ENCODE peak calls at places on chromosomes 4 and X, in ten cellular contexts. T is keratinocyte, N is epithelial cell of proximal tubule, E is choroid plexus epithelial cell, R is IMR-90, G is astrocyte, Z is aorta, M is AG10803, K is lung, D is upper lobe of right lung. B is an unnamed sample.

GRCh38 chr4:17356926-17357325 is 155.0 kb downstream of the QDPR start:
- DNase-seq in T (no peak), N (no peak), E (no peak), R (no peak), G (no peak), Z (no peak), M (no peak), K (no peak), D (no peak), B (peak)

GRCh38 chrX:19462231-19462630 is 53.1 kb downstream of the MAP3K15 start:
- DNase-seq in T (no peak), N (no peak), E (no peak), R (no peak), G (no peak), Z (no peak), M (no peak), K (no peak), D (no peak), B (no peak)

GRCh38 chr4:111854494-111855087 is 290.7 kb upstream of the FAM241A start:
- DNase-seq in T (no peak), N (no peak), E (peak), R (peak), G (peak), Z (no peak), M (peak), K (no peak), D (no peak), B (no peak)

GRCh38 chr4:100823066-100823992 is 305.5 kb upstream of the EMCN start:
- DNase-seq in T (peak), N (no peak), E (peak), R (no peak), G (peak), Z (no peak), M (peak), K (no peak), D (no peak), B (no peak)

GRCh38 chrX:45669715-45670360 is 469.2 kb upstream of the DIPK2B start:
- DNase-seq in T (no peak), N (no peak), E (peak), R (peak), G (peak), Z (no peak), M (peak), K (no peak), D (no peak), B (peak)

GRCh38 chrX:134174273-134174660 is 62.7 kb upstream of the CCDC160 start:
- DNase-seq in T (no peak), N (no peak), E (no peak), R (no peak), G (no peak), Z (no peak), M (no peak), K (no peak), D (no peak), B (no peak)

GRCh38 chrX:67563469-67564448 is 19.9 kb downstream of the AR start:
- DNase-seq in T (no peak), N (peak), E (peak), R (peak), G (peak), Z (no peak), M (no peak), K (no peak), D (no peak), B (no peak)

GRCh38 chr4:23788460-23788859 is 101.4 kb downstream of the PPARGC1A start:
- DNase-seq in T (no peak), N (peak), E (no peak), R (peak), G (peak), Z (no peak), M (no peak), K (no peak), D (no peak), B (no peak)

GRCh38 chr4:41346306-41347061 is 89.8 kb downstream of the UCHL1 start:
- DNase-seq in T (no peak), N (no peak), E (no peak), R (no peak), G (no peak), Z (no peak), M (no peak), K (no peak), D (no peak), B (peak)
- H3K4me3 ChIP-seq in T (no peak), N (no peak), E (no peak), R (no peak), G (no peak), Z (no peak), M (no peak), K (no peak), D (no peak), B (no peak)

GRCh38 chr4:176781739-176782100 is 11.0 kb downstream of the VEGFC start:
- DNase-seq in T (no peak), N (no peak), E (no peak), R (no peak), G (no peak), Z (no peak), M (no peak), K (no peak), D (no peak), B (peak)
- H3K4me3 ChIP-seq in T (peak), N (no peak), E (no peak), R (no peak), G (no peak), Z (no peak), M (peak), K (no peak), D (no peak), B (no peak)

DNA sequence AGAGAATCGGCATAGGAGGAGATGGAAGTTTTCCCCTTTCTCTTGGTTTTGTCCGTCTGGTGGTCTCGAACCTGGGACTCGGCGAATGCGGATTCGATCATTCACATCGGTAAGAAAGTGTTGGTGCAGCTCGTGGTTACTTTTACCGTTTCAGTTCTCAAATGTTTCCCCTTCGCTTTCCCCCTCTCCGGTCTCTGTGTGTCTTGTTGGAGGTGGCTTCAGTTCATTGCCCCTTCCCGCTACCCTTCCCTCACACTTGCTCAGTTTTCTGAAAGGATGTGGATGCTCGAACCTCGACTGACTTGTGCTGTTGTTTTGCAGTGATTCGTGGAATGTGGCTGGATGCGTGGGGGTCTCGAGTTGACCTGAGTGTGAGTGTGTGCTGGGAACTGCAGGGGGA is 870 bp downstream of the GRID2 start:
- DNase-seq in T (no peak), N (no peak), E (peak), R (no peak), G (no peak), Z (no peak), M (no peak), K (no peak), D (no peak), B (no peak)
- H3K4me3 ChIP-seq in T (no peak), N (no peak), E (no peak), R (no peak), G (peak), Z (peak), M (no peak), K (no peak), D (no peak), B (no peak)

DNA sequence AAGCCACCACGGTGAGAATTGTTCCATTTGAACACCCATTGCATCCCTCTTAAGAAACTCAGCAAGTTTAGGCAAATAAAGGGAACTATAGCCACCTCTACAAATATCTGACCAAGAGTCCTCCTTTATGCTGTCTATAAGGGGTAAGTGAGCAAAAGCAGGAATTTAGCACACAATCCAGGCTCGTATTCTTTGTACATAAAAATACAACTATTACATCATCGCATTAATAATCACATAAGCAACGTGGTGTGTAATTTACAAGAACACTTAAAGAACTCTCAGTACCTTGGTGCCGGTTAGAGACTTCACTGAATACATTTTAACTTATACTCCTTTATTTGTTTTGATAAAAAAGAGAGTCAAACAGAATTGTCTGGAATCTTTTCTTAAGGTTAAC is 38.8 kb downstream of the PALLD start:
- DNase-seq in T (no peak), N (no peak), E (no peak), R (no peak), G (no peak), Z (no peak), M (no peak), K (no peak), D (no peak), B (no peak)
- H3K4me3 ChIP-seq in T (no peak), N (no peak), E (no peak), R (no peak), G (no peak), Z (no peak), M (no peak), K (no peak), D (no peak), B (no peak)

GRCh38 chrX:132821974-132822633 is 136.3 kb downstream of the HS6ST2 start:
- DNase-seq in T (no peak), N (no peak), E (no peak), R (no peak), G (no peak), Z (no peak), M (no peak), K (no peak), D (no peak), B (no peak)
- H3K4me3 ChIP-seq in T (no peak), N (no peak), E (no peak), R (no peak), G (no peak), Z (no peak), M (no peak), K (no peak), D (no peak), B (no peak)

GRCh38 chrX:7147978-7148824 is at the start of gene PUDP:
- DNase-seq in T (peak), N (no peak), E (peak), R (peak), G (peak), Z (peak), M (peak), K (peak), D (peak), B (peak)

GRCh38 chrX:7147431-7147977 is at the start of gene STS:
- DNase-seq in T (no peak), N (no peak), E (peak), R (peak), G (peak), Z (peak), M (no peak), K (peak), D (no peak), B (no peak)

GRCh38 chrX:7145454-7145853 is 2.1 kb upstream of the STS start:
- DNase-seq in T (no peak), N (no peak), E (no peak), R (peak), G (no peak), Z (no peak), M (peak), K (no peak), D (no peak), B (no peak)

GRCh38 chrX:7146703-7147430 is 645 bp upstream of the STS start:
- DNase-seq in T (no peak), N (no peak), E (peak), R (no peak), G (no peak), Z (no peak), M (no peak), K (peak), D (no peak), B (no peak)

DNA sequence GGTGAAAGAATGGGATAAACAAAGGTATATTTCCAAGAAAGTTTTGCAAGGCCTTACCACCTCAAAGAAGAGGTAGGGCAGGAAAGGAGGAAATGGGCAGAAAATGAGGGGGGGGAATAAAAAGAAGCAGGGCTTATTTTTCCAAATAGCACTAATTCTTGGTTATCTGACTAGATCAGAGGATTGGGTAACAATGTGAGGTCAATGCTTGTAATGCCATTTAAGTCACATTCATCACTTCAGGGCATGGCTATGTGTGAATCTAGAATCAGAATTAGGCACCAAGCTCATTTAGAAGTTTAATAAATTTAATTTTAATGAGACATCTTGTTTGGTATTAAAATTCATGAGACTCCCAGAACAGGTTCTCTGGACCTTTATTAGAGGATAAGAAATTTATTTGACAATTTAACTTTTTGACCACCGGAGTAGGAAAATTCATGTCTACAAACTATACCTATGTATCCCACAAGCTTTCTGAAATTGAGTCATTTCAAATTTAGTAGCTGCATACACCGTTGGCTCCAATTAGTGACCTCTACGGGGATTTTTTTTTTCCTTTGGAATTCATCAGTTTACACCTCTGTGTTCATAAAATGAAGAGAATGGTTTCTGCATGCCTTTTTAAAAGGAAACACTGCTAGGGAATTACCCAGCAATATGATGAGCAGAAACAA is 1.3 kb upstream of the STS start:
- DNase-seq in T (no peak), N (no peak), E (no peak), R (no peak), G (no peak), Z (no peak), M (no peak), K (no peak), D (no peak), B (no peak)
- H3K4me3 ChIP-seq in T (no peak), N (no peak), E (no peak), R (no peak), G (no peak), Z (no peak), M (no peak), K (no peak), D (no peak), B (no peak)

DNA sequence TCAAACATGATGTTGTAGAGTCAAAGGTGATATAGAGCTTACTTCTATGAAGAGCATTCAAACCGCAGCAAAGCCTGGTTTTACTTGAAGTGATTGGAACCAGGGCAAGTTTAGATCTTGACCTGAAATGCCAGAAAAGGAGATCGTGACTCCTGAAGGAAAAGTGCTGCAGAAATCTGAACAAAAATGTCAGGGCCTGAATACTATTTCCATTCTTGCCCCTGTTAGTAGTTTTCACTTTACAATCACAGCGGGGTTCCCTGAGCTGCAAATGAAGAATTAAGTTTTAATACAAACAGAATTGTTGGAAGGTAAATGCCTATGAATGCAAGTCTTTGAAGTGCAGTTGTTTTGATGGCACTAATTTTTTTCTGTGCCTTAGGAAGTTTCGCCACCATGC is 4.1 kb downstream of the SLIT2 start:
- DNase-seq in T (no peak), N (no peak), E (peak), R (no peak), G (no peak), Z (no peak), M (no peak), K (no peak), D (no peak), B (no peak)
- H3K4me3 ChIP-seq in T (peak), N (peak), E (peak), R (no peak), G (no peak), Z (peak), M (peak), K (no peak), D (peak), B (peak)

DNA sequence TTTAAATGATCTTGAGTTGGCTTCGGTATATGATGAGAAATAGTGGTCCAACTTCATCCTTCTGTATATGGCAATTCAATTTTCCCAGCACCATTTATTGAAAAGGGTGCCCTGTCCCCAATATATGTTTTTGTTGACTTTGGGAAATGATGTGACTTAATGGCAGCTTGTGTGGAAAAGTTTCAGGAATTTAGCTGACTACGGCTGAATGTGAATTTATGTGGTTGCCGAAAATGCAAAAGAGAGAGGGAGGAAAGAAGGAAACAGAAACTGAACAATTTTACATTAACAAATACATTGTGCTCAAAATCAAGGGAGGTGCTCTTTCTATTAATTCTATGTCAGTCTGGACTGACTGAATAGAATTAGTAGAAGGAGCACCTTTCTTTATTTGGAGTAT is 101.8 kb upstream of the CYSLTR1 start:
- DNase-seq in T (no peak), N (no peak), E (no peak), R (no peak), G (no peak), Z (no peak), M (no peak), K (no peak), D (no peak), B (no peak)
- H3K4me3 ChIP-seq in T (no peak), N (no peak), E (no peak), R (no peak), G (no peak), Z (no peak), M (no peak), K (no peak), D (no peak), B (no peak)